ENCODE peak calls at places on chromosomes 16 and 17, in nine cellular contexts. S is dorsolateral prefrontal cortex, H is GM13977, Y is cardiac fibroblast, I is HCT116, U is GM23338, N is tibial artery, R is Peyer's patch, V is choroid plexus epithelial cell. Q is an unnamed sample.

GRCh38 chr16:53865492-53865863 is 161.5 kb downstream of the FTO start:
- DNase-seq in S (no peak), H (peak; percentile 12), Y (peak; percentile 58), I (peak; percentile 7), U (peak; percentile 49), N (no peak), R (no peak), V (peak; percentile 60), Q (no peak)

GRCh38 chr16:1183235-1183907 is 30.5 kb downstream of the CACNA1H start:
- DNase-seq in S (peak; percentile 50), H (no peak), Y (peak; percentile 72), I (no peak), U (no peak), N (peak; percentile 46), R (no peak), V (peak; percentile 81), Q (peak; percentile 93)

GRCh38 chr16:81444448-81445121 is at the start of gene CMIP:
- DNase-seq in S (peak; percentile 68), H (peak; percentile 98), Y (peak; percentile 86), I (peak; percentile 50), U (peak; percentile 86), N (peak; percentile 73), R (peak; percentile 77), V (peak; percentile 75), Q (peak; percentile 94)

GRCh38 chr17:83093506-83093905 is 14.1 kb downstream of the METRNL start:
- DNase-seq in S (no peak), H (no peak), Y (no peak), I (no peak), U (no peak), N (no peak), R (no peak), V (no peak), Q (no peak)

GRCh38 chr17:76088041-76088867 is 9.3 kb downstream of the ZACN start:
- DNase-seq in S (no peak), H (no peak), Y (no peak), I (no peak), U (peak; percentile 73), N (no peak), R (no peak), V (no peak), Q (no peak)

GRCh38 chr16:21628196-21628726 is 24.1 kb downstream of the IGSF6 start:
- DNase-seq in S (no peak), H (no peak), Y (no peak), I (no peak), U (no peak), N (no peak), R (no peak), V (no peak), Q (no peak)

GRCh38 chr17:42457107-42457787 is 1.4 kb upstream of the ATP6V0A1 start:
- DNase-seq in S (no peak), H (no peak), Y (no peak), I (no peak), U (no peak), N (no peak), R (no peak), V (peak; percentile 32), Q (no peak)

GRCh38 chr16:84604477-84605013 is 13.3 kb downstream of the COTL1 start:
- DNase-seq in S (no peak), H (no peak), Y (no peak), I (no peak), U (no peak), N (no peak), R (no peak), V (peak; percentile 15), Q (no peak)

GRCh38 chr17:43661699-43662431 is at the start of gene MEOX1:
- DNase-seq in S (no peak), H (peak; percentile 69), Y (peak; percentile 64), I (no peak), U (no peak), N (no peak), R (no peak), V (peak; percentile 70), Q (no peak)

GRCh38 chr17:43659823-43660222 is 1.9 kb downstream of the MEOX1 start:
- DNase-seq in S (no peak), H (no peak), Y (no peak), I (no peak), U (no peak), N (no peak), R (no peak), V (no peak), Q (no peak)

GRCh38 chr17:43660816-43661493 is 767 bp downstream of the MEOX1 start:
- DNase-seq in S (no peak), H (no peak), Y (no peak), I (no peak), U (no peak), N (no peak), R (no peak), V (no peak), Q (no peak)

GRCh38 chr17:43660262-43660661 is 1.5 kb downstream of the MEOX1 start:
- DNase-seq in S (no peak), H (no peak), Y (no peak), I (no peak), U (no peak), N (no peak), R (no peak), V (no peak), Q (no peak)

GRCh38 chr17:43658890-43659289 is 2.8 kb downstream of the MEOX1 start:
- DNase-seq in S (no peak), H (no peak), Y (no peak), I (no peak), U (no peak), N (no peak), R (no peak), V (no peak), Q (no peak)
- TF ChIP-seq CTCF in S (no peak), H (no peak), Y (no peak), I (no peak), U (no peak), N (no peak), R (no peak), V (no peak), Q (no peak)

DNA sequence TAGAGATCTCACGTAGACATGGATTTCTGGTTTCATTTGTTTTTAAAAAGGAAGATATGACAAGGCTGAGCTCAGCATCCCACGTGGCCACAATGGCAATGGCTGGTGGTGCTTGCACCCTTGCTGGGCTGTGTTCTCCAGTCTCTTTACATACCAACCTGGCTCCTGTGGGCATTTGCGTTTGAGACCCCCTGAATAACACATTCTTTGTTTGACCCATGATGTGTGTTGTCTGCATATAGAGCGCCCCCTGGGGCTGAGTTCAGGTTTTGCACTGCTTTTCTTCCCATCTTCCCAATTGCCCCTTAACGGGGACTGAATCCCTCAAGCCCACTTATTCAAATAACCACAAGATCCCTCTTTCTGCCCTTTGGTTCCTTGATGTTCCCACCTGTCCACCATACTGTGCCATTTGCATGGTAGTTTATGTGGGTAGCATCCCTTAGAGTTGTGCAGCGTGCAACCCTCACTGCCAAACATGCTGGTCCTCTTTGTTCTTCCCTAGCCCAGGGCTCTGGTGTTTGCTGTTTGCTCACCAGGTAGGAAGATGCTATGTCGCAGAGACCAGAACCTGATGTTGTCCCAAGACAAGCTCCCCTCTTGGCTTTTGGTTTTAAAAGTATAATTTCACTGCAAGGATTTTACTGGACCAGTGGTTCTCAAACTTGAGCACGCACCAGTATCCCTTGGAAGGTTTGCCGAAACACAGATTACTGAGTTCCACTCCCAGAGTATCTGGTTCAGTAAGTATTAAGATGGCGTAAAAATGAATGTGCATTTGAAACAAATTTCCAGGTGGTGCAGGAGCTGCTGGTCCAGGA is 38.5 kb upstream of the NKD1 start:
- DNase-seq in S (no peak), H (peak; percentile 45), Y (peak; percentile 8), I (peak; percentile 40), U (peak; percentile 85), N (no peak), R (peak; percentile 29), V (peak; percentile 22), Q (peak; percentile 82)
- TF ChIP-seq CTCF in S (peak; percentile 54), H (peak; percentile 74), Y (peak; percentile 74), I (peak; percentile 90), U (peak; percentile 98), N (peak; percentile 24), R (peak; percentile 48), V (peak; percentile 77), Q (peak; percentile 47)

DNA sequence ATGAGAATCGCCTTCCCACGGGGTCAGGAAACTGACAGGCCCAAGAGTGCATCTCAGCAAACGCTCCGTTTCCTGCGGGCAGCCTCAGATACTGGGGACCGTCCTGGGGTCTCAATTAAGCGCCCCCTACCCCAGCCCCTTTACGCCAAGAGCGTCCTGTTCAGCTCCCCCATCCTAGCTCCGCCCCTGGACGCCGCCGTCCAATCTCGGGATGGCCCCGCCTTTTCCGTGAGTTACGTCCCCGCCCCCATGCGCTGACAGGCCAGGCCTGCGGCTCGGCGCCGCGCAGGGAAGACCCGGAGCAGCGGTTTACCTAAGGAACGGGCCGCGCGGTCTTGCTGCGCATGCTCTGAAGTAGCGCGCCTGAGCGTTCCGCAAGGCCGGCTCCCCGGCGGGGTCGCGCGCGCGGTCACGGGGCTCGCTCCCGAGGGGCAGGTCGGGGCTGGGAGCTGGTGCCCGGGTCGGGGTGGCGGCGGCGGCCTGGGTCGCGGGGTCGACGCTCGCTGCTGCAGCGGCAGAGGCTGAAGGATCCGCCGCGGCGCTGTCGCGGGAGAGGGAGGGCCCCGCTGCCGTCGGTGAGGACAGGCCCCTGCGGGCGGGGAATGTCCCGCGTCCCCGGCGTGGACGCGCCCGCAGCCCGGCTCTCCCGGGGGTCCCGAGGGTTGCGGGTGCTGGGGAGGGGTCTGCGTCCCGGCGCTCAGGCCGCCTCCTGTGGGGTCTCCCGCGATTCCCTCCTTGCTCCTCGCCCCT is at the start of gene FLYWCH1:
- DNase-seq in S (peak; percentile 98), H (peak; percentile 97), Y (peak; percentile 99), I (peak; percentile 96), U (peak; percentile 100), N (peak; percentile 98), R (peak; percentile 99), V (peak; percentile 99), Q (peak; percentile 99)
- TF ChIP-seq CTCF in S (peak; percentile 38), H (no peak), Y (no peak), I (no peak), U (no peak), N (peak; percentile 6), R (no peak), V (no peak), Q (no peak)

GRCh38 chr17:68513932-68514331 is 1.7 kb downstream of the PRKAR1A start:
- DNase-seq in S (no peak), H (no peak), Y (no peak), I (no peak), U (no peak), N (no peak), R (no peak), V (no peak), Q (no peak)

GRCh38 chr17:68512967-68513474 is 791 bp downstream of the PRKAR1A start:
- DNase-seq in S (no peak), H (no peak), Y (peak; percentile 68), I (no peak), U (peak; percentile 65), N (peak; percentile 67), R (no peak), V (peak; percentile 59), Q (no peak)

GRCh38 chr17:68512247-68512966 is at the start of gene PRKAR1A:
- DNase-seq in S (peak; percentile 97), H (peak; percentile 98), Y (peak; percentile 97), I (peak; percentile 94), U (peak; percentile 98), N (peak; percentile 90), R (peak; percentile 92), V (peak; percentile 97), Q (peak; percentile 96)

GRCh38 chr17:68511254-68511670 is 968 bp upstream of the PRKAR1A start:
- DNase-seq in S (no peak), H (no peak), Y (no peak), I (no peak), U (no peak), N (no peak), R (no peak), V (no peak), Q (no peak)

GRCh38 chr17:68511671-68512246 is 471 bp upstream of the PRKAR1A start:
- DNase-seq in S (peak; percentile 87), H (peak; percentile 83), Y (peak; percentile 84), I (peak; percentile 80), U (peak; percentile 83), N (peak; percentile 79), R (peak; percentile 78), V (peak; percentile 78), Q (peak; percentile 93)
- TF ChIP-seq CTCF in S (no peak), H (no peak), Y (no peak), I (no peak), U (no peak), N (no peak), R (no peak), V (no peak), Q (peak; percentile 28)

Q was measured in osteocyte.